ENCODE peak calls at places on chromosomes 2 and 18, in four cellular contexts. O, G, F and U are unnamed samples.

GRCh38 chr18:48893559-48894265 is 57.1 kb downstream of the SMAD7 start:
- DNase-seq in O (no peak), G (no peak), F (no peak), U (no peak)

GRCh38 chr2:96534701-96535181 is 1.8 kb upstream of the ARID5A start:
- DNase-seq in O (no peak), G (peak), F (peak), U (no peak)

GRCh38 chr2:70010222-70011111 is 49.0 kb upstream of the ASPRV1 start:
- DNase-seq in O (no peak), G (no peak), F (no peak), U (no peak)

GRCh38 chr2:206049387-206049786 is 36.6 kb downstream of the INO80D start:
- DNase-seq in O (no peak), G (no peak), F (no peak), U (no peak)

GRCh38 chr2:239369631-239370161 is 31.1 kb downstream of the HDAC4 start:
- DNase-seq in O (no peak), G (peak), F (no peak), U (no peak)

GRCh38 chr2:144999040-144999875 is 479.3 kb upstream of the ZEB2 start:
- DNase-seq in O (peak), G (no peak), F (peak), U (peak)

GRCh38 chr18:73679941-73680700 is 467.5 kb downstream of the FBXO15 start:
- DNase-seq in O (no peak), G (no peak), F (no peak), U (no peak)

GRCh38 chr2:230865766-230866703 is 1.3 kb downstream of the ITM2C start:
- DNase-seq in O (no peak), G (peak), F (no peak), U (no peak)

GRCh38 chr18:27447530-27447929 is 262.4 kb upstream of the CHST9 start:
- DNase-seq in O (no peak), G (no peak), F (no peak), U (no peak)

GRCh38 chr2:67854103-67854502 is 208.7 kb downstream of the C1D start:
- DNase-seq in O (no peak), G (no peak), F (no peak), U (no peak)

GRCh38 chr18:69777248-69777647 is 170.4 kb downstream of the CD226 start:
- DNase-seq in O (no peak), G (no peak), F (no peak), U (no peak)

GRCh38 chr2:235951980-235952379 is 216.2 kb downstream of the GBX2 start:
- DNase-seq in O (no peak), G (no peak), F (no peak), U (no peak)

GRCh38 chr2:207437136-207437856 is 92.5 kb upstream of the CREB1 start:
- DNase-seq in O (no peak), G (no peak), F (no peak), U (no peak)

GRCh38 chr2:234966340-234966739 is 14.5 kb downstream of the SH3BP4 start:
- DNase-seq in O (no peak), G (no peak), F (no peak), U (no peak)

GRCh38 chr2:30978044-30978443 is 160.2 kb downstream of the GALNT14 start:
- DNase-seq in O (no peak), G (no peak), F (no peak), U (no peak)

GRCh38 chr2:86298411-86299390 is 38.7 kb downstream of the REEP1 start:
- DNase-seq in O (no peak), G (no peak), F (no peak), U (peak)

GRCh38 chr2:160582481-160583161 is 89.0 kb upstream of the RBMS1 start:
- DNase-seq in O (no peak), G (no peak), F (no peak), U (no peak)

GRCh38 chr2:135960598-135961551 is 24.6 kb downstream of the DARS1 start:
- DNase-seq in O (no peak), G (no peak), F (no peak), U (no peak)
- H3K27ac ChIP-seq in O (no peak), G (no peak), F (no peak), U (peak)

DNA sequence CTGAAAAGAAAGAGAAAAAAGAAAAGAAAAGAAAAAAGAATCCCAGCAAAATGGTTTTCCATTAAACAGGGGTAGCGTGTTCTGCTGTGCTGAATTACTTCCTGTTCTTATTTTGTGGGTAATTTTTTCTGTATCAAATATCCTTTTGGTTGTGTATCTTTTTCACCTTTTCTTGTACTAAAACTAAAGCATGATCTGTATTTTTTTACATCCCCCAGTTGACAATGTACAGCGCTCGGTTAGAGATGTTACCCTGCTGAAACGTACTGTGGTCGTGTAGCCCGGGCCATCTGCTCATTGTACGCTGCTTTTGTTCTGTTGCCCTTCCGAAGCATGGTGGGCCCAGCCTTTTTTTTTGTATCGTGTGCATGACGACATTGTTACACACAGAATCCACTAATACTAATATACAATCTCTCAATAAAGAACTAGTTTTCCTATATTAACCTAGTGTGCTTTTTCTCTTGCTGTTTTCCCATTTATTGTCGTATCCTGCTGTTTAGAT is 233.1 kb downstream of the HAUS1 start:
- DNase-seq in O (no peak), G (no peak), F (no peak), U (no peak)
- H3K4me3 ChIP-seq in O (no peak), G (peak), F (no peak), U (no peak)

GRCh38 chr2:24343225-24343882 is 17.0 kb downstream of the ITSN2 start:
- DNase-seq in O (no peak), G (no peak), F (no peak), U (no peak)
- TF ChIP-seq CTCF in O (no peak), G (no peak), F (no peak), U (no peak)

DNA sequence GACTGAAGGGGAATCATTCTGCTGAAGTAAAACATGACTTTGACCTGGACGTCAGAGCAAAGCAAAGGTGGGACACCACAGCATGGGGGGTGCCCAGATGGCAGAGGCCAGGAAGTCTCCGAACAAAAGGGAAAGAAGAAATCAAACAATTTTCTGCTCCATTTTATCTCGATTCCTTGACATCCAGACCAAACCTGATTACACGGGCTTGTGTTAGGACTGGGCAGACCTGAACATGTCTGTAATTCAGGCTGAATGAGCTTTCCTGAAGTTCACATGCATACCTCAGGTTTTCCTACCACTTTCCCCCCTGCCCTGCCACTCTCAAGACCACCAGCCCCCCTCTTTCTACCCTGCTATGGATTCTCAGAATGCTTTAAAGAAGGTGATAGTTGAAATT is 44.8 kb upstream of the MEIS1 start:
- DNase-seq in O (no peak), G (no peak), F (no peak), U (no peak)
- H3K27ac ChIP-seq in O (no peak), G (no peak), F (no peak), U (no peak)

DNA sequence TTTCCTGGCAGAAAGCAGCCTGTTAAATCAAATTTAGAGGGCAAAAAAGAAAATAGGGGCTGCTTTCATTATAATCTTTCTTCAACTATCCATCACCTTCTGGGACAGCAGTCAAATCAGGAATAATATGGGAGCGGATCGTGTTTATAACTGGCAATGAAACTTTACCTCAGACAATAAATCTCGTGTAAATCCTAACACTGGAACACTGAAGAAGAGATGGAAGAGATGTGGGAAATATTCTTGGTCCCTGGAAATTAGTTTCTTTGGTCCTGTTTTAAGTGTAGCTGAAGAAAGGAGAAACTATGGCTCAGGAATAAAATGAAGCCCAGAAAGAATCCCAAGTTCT is 77.6 kb upstream of the SERTAD2 start:
- DNase-seq in O (no peak), G (no peak), F (no peak), U (no peak)
- H3K4me3 ChIP-seq in O (no peak), G (peak), F (no peak), U (peak)

GRCh38 chr18:7002107-7002506 is 115.5 kb downstream of the LAMA1 start:
- DNase-seq in O (no peak), G (no peak), F (no peak), U (no peak)

GRCh38 chr18:6997802-6998201 is 119.8 kb downstream of the LAMA1 start:
- DNase-seq in O (no peak), G (no peak), F (no peak), U (no peak)

GRCh38 chr18:6994719-6995430 is 122.7 kb downstream of the LAMA1 start:
- DNase-seq in O (no peak), G (no peak), F (no peak), U (no peak)

GRCh38 chr18:7000484-7001096 is 117.0 kb downstream of the LAMA1 start:
- DNase-seq in O (no peak), G (no peak), F (no peak), U (no peak)
- TF ChIP-seq CTCF in O (peak), G (peak), F (no peak), U (no peak)